ENCODE peak calls at places on chromosomes 1 and 21, in four cellular contexts. P is K562, D is GM12878, T is IMR-90. E is an unnamed sample.

GRCh38 chr1:155527672-155528071 is 34.9 kb downstream of the ASH1L start:
- DNase-seq in P (peak; percentile 14), D (no peak), T (no peak), E (no peak)

GRCh38 chr1:113142791-113143190 is 69.8 kb downstream of the LRIG2 start:
- DNase-seq in P (no peak), D (no peak), T (no peak), E (peak; percentile 22)

GRCh38 chr1:93662481-93663190 is 19.0 kb downstream of the BCAR3 start:
- DNase-seq in P (no peak), D (no peak), T (peak; percentile 38), E (no peak)

GRCh38 chr21:38290809-38291208 is 34.0 kb downstream of the KCNJ15 start:
- DNase-seq in P (no peak), D (no peak), T (no peak), E (no peak)

GRCh38 chr21:20783611-20784010 is 214.6 kb upstream of the NCAM2 start:
- DNase-seq in P (no peak), D (no peak), T (no peak), E (no peak)

GRCh38 chr1:182394055-182394775 is 2.6 kb upstream of the GLUL start:
- DNase-seq in P (no peak), D (no peak), T (no peak), E (no peak)

GRCh38 chr1:242401937-242402336 is 122.6 kb downstream of the PLD5 start:
- DNase-seq in P (no peak), D (no peak), T (no peak), E (no peak)

GRCh38 chr1:214588963-214589597 is 13.9 kb upstream of the CENPF start:
- DNase-seq in P (no peak), D (no peak), T (peak; percentile 38), E (no peak)

GRCh38 chr1:246971322-246971721 is 36.5 kb downstream of the ZNF695 start:
- DNase-seq in P (peak; percentile 72), D (no peak), T (peak; percentile 13), E (peak; percentile 42)

GRCh38 chr1:154869351-154870116 is 547 bp downstream of the KCNN3 start:
- DNase-seq in P (no peak), D (no peak), T (peak; percentile 38), E (peak; percentile 62)

GRCh38 chr1:71829346-71829745 is 453.0 kb downstream of the NEGR1 start:
- DNase-seq in P (no peak), D (no peak), T (no peak), E (no peak)

GRCh38 chr1:63327417-63328139 is 5.2 kb downstream of the FOXD3 start:
- DNase-seq in P (peak; percentile 76), D (no peak), T (peak; percentile 62), E (peak; percentile 57)

GRCh38 chr1:19752083-19752696 is 47.5 kb downstream of the TMCO4 start:
- DNase-seq in P (peak; percentile 50), D (no peak), T (no peak), E (no peak)
- TF ChIP-seq FOS in P (no peak), D (no peak), T (no peak), E (no peak)

DNA sequence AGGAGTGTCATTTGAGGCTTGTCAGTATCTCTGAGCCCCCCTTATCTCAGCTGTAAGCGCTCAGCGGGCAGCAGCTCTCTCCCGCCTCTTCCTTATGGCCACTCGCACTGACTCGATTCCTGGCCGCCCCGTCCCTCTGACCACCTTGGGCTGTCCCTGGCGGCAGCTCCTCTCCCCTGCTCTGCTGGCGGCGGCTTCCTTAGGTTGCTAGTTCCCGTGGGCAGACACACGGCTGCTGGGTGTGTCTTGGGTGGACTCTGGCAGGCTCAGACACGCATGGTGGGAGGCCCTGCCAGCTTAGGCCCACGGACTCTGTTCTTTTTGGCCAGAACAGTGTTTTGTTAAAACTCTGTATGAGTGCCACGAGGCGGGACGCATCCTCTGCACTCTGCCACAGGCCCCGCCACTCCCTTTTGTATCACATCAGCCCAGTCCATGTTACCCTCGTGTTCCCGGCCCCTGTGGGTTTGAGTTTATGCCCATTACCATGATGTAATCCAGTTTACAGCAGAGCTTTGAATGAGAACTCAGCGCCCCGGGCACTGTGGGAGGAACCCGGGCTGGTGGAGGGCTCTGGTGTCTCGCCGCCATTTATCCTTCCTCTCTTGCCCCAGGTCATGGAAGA is 45.9 kb downstream of the COQ8A start:
- DNase-seq in P (peak; percentile 23), D (no peak), T (no peak), E (no peak)
- TF ChIP-seq FOS in P (no peak), D (no peak), T (no peak), E (no peak)

GRCh38 chr1:24912359-24913273 is 17.5 kb downstream of the RUNX3 start:
- DNase-seq in P (no peak), D (no peak), T (no peak), E (no peak)

GRCh38 chr1:24909388-24909898 is 20.6 kb downstream of the RUNX3 start:
- DNase-seq in P (peak; percentile 74), D (no peak), T (peak; percentile 61), E (peak; percentile 69)

GRCh38 chr1:24911651-24912144 is 18.4 kb downstream of the RUNX3 start:
- DNase-seq in P (no peak), D (no peak), T (no peak), E (no peak)

GRCh38 chr1:24910210-24910609 is 19.9 kb downstream of the RUNX3 start:
- DNase-seq in P (no peak), D (no peak), T (no peak), E (no peak)

DNA sequence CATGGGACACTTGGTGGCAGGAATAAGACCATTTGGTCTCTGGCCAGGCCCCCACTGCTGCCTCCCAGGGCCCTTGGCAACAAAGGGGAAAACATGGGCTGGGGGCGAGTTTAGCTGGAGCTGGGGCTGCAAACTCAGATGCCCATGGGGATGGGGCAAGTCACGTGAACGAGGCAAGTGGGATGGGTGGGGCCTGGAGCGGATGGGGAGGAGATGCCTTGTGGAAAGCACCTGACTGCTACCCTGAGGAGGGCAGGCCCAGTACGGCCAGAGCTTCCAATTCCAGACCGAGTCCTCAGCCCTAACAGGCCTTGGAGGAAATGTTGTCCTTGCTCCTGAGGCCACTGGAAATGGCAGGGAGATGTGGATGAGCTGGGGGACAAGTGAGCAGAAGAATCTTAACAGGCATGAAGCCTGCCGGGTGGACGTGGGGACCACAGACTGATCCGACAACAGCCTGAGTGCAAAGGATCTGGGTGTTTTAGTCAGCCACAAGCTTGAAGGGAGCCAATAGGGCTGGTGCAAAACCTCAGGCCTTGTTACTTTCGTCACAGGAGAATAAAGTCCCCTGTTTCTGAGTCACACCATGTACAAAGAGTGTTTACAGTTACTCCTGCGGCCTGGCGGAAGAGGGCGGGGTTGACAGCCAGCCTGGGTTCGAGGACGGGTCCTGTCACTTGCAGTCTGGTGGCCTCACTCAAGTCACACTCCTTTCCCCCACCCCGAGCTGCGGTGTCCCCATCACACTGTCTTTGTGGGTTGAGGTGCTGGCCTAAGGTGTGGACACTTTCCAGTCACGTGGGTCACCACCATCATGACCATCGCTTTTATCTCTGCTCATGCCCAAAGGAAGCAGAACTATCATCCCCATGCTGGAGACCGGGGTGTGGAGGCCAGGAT is 19.1 kb downstream of the RUNX3 start:
- DNase-seq in P (peak; percentile 42), D (no peak), T (peak; percentile 70), E (no peak)
- TF ChIP-seq FOS in P (no peak), D (no peak), T (no peak), E (no peak)

DNA sequence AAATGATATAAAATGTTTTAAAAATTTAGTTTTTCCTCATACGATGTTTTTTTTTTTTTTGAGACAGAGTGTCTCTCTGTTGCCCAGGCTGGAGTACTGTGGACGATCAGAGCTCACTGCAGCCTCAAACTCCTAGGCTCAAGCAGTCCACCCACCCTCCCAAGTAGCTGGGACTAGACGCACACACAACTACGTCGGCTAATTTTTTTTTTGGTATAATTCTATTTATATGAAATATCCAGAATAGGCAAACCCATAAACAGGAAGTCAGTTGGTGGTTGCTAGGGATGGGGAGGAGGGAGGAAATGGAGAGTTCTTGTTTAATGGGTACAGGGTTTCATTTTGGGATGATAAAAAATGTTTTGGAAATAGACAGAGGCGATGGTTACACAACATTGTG is 56.5 kb downstream of the WARS2 start:
- DNase-seq in P (no peak), D (no peak), T (no peak), E (no peak)
- TF ChIP-seq FOS in P (no peak), D (no peak), T (no peak), E (no peak)

GRCh38 chr1:234502785-234503184 is 23.8 kb upstream of the TARBP1 start:
- DNase-seq in P (no peak), D (no peak), T (no peak), E (no peak)

GRCh38 chr1:234499119-234500039 is 20.4 kb upstream of the TARBP1 start:
- DNase-seq in P (peak; percentile 95), D (no peak), T (peak; percentile 86), E (peak; percentile 84)

GRCh38 chr1:234497589-234497988 is 18.6 kb upstream of the TARBP1 start:
- DNase-seq in P (no peak), D (no peak), T (no peak), E (no peak)

GRCh38 chr1:234498448-234499118 is 19.6 kb upstream of the TARBP1 start:
- DNase-seq in P (no peak), D (no peak), T (no peak), E (no peak)

DNA sequence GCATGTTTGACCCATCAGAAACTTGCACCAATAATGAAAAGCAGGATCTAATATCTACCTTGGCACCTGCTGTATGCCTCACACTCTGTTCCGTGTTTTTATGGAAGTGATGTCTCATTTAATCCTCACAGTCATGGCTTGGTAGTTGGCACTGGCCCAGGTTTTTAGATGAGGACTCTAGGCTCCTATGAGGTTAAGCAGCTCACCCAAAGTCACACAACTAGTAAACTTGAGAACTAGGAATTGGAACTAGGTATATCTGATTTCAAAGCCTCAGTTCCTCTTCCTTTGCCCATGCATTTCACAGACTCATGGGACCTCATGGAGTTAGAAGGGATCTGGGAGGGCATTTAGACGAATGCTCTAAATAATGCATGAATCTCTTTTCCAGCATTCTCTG is 21.3 kb upstream of the TARBP1 start:
- DNase-seq in P (no peak), D (no peak), T (no peak), E (no peak)
- TF ChIP-seq FOS in P (no peak), D (no peak), T (no peak), E (no peak)

GRCh38 chr1:229597877-229598276 is 28.0 kb downstream of the TAF5L start:
- DNase-seq in P (no peak), D (no peak), T (peak; percentile 72), E (no peak)

GRCh38 chr1:229594227-229595008 is 31.5 kb downstream of the TAF5L start:
- DNase-seq in P (no peak), D (no peak), T (no peak), E (no peak)

GRCh38 chr1:229600229-229600628 is 25.7 kb downstream of the TAF5L start:
- DNase-seq in P (no peak), D (no peak), T (no peak), E (no peak)

GRCh38 chr1:229599218-229599812 is 26.6 kb downstream of the TAF5L start:
- DNase-seq in P (no peak), D (no peak), T (no peak), E (no peak)

GRCh38 chr1:229596961-229597699 is 28.8 kb downstream of the TAF5L start:
- DNase-seq in P (no peak), D (no peak), T (peak; percentile 84), E (no peak)
- TF ChIP-seq FOS in P (no peak), D (no peak), T (peak; percentile 79), E (no peak)

GRCh38 chr1:110903853-110904500 is 31.0 kb downstream of the CD53 start:
- DNase-seq in P (no peak), D (no peak), T (no peak), E (no peak)
- TF ChIP-seq FOS in P (no peak), D (no peak), T (no peak), E (no peak)

E was measured in endothelial cell of umbilical vein.